ENCODE peak calls at places on chromosomes 4 and X, in ten cellular contexts. C is CD8-positive, alpha-beta T cell; Y is uterus; K is NT2/D1; B is mesendoderm; E is upper lobe of left lung; R is tibial nerve; N is GM23338; I is left lung; O is MM.1S. Z is an unnamed sample. For H3K4me1, the result is how much of the 10 kb centered on the place peaks cover.

GRCh38 chr4:89509708-89510269 is 202.2 kb upstream of the GPRIN3 start:
- DNase-seq in R (no peak), B (no peak), E (no peak), N (no peak), K (no peak), O (peak), Y (no peak), I (no peak), C (no peak), Z (no peak)

GRCh38 chrX:75547783-75548182 is 24.9 kb upstream of the ZDHHC15 start:
- DNase-seq in N (no peak), C (no peak), B (no peak), K (no peak), R (peak), Y (no peak), O (no peak), E (peak), I (no peak), Z (no peak)

GRCh38 chrX:115393271-115393670 is 103.8 kb downstream of the LUZP4 start:
- DNase-seq in C (no peak), O (no peak), I (no peak), E (no peak), K (no peak), B (no peak), Y (no peak), N (peak), R (no peak), Z (no peak)

GRCh38 chr4:109729563-109730293 is at the start of gene PLA2G12A:
- DNase-seq in C (peak), O (peak), K (peak), Y (peak), E (peak), B (peak), R (peak), N (peak), I (peak), Z (peak)

GRCh38 chr4:97252615-97253154 is 890.6 kb downstream of the STPG2 start:
- DNase-seq in K (no peak), N (no peak), I (no peak), R (no peak), O (no peak), B (no peak), E (no peak), Y (no peak), C (no peak), Z (no peak)

GRCh38 chr4:3669553-3669949 is 96.6 kb upstream of the ADRA2C start:
- DNase-seq in E (no peak), I (peak), K (no peak), C (no peak), Y (no peak), N (no peak), B (no peak), O (no peak), R (no peak), Z (no peak)

GRCh38 chr4:156971623-156972369 is at the start of gene PDGFC:
- DNase-seq in O (peak), I (peak), N (peak), R (peak), C (no peak), Y (peak), K (no peak), B (peak), E (peak), Z (peak)

GRCh38 chr4:36285784-36286480 is 4.5 kb downstream of the DTHD1 start:
- DNase-seq in O (peak), E (no peak), I (no peak), Y (no peak), R (no peak), K (no peak), B (no peak), N (no peak), C (peak), Z (no peak)

GRCh38 chr4:177441061-177441802 is 1.0 kb downstream of the AGA start:
- DNase-seq in K (no peak), O (peak), R (no peak), C (no peak), N (peak), B (peak), E (peak), I (no peak), Y (no peak), Z (no peak)

GRCh38 chrX:131735127-131735526 is 191.3 kb downstream of the OR13H1 start:
- DNase-seq in E (no peak), N (no peak), Y (no peak), B (no peak), I (no peak), R (no peak), C (no peak), K (no peak), O (peak), Z (no peak)

GRCh38 chrX:136608295-136608933 is 39.5 kb upstream of the CD40LG start:
- DNase-seq in B (peak), E (peak), K (peak), O (peak), N (peak), Y (no peak), I (no peak), C (peak), R (peak), Z (peak)

GRCh38 chr4:3469386-3470243 is 6.5 kb downstream of the DOK7 start:
- DNase-seq in N (no peak), Y (no peak), E (no peak), K (no peak), I (peak), B (no peak), O (no peak), C (no peak), R (no peak), Z (no peak)

GRCh38 chrX:153469811-153470410 is 465 bp downstream of the HAUS7 start:
- DNase-seq in K (no peak), E (peak), I (no peak), Y (no peak), N (peak), O (peak), C (no peak), R (no peak), B (peak), Z (no peak)

GRCh38 chr4:151489462-151490203 is 80.7 kb downstream of the FHIP1A start:
- DNase-seq in C (no peak), B (peak), Y (no peak), I (no peak), R (no peak), K (peak), N (peak), E (peak), O (no peak), Z (peak)

GRCh38 chrX:49761481-49761880 is 65.7 kb upstream of the PAGE1 start:
- DNase-seq in R (no peak), Y (no peak), E (no peak), N (peak), K (peak), I (no peak), B (peak), O (peak), C (no peak), Z (no peak)

GRCh38 chr4:53346920-53347852 is 18.7 kb downstream of the SCFD2 start:
- DNase-seq in C (no peak), K (no peak), E (no peak), N (no peak), Y (no peak), R (no peak), O (no peak), B (no peak), I (no peak), Z (no peak)

GRCh38 chr4:126530996-126531585 is 1101.7 kb upstream of the INTU start:
- DNase-seq in O (peak), B (no peak), C (no peak), I (no peak), E (no peak), R (no peak), N (no peak), Y (no peak), K (no peak), Z (no peak)

GRCh38 chr4:84750260-84750955 is 167.5 kb downstream of the CDS1 start:
- DNase-seq in C (no peak), I (no peak), N (peak), Y (no peak), O (peak), B (peak), R (no peak), E (no peak), K (peak), Z (no peak)

GRCh38 chr4:3293410-3294391 is 880 bp downstream of the RGS12 start:
- DNase-seq in R (no peak), K (no peak), Y (no peak), E (no peak), O (no peak), B (peak), N (no peak), I (peak), C (no peak), Z (no peak)

GRCh38 chr4:147855670-147856069 is 123.8 kb downstream of the ARHGAP10 start:
- DNase-seq in N (no peak), R (no peak), I (no peak), K (no peak), Y (no peak), B (no peak), E (no peak), C (no peak), O (no peak), Z (no peak)

GRCh38 chrX:2793752-2794151 is 35.0 kb upstream of the GYG2 start:
- DNase-seq in R (no peak), O (no peak), I (no peak), Y (no peak), C (no peak), E (no peak), N (no peak), K (no peak), B (no peak), Z (no peak)

GRCh38 chr4:82688091-82688815 is 110.3 kb downstream of the SCD5 start:
- DNase-seq in B (peak), E (no peak), O (no peak), Y (no peak), N (no peak), K (no peak), I (no peak), C (no peak), R (no peak), Z (no peak)

GRCh38 chr4:61853041-61853440 is 652.9 kb downstream of the ADGRL3 start:
- DNase-seq in Y (no peak), B (peak), C (no peak), N (peak), O (no peak), R (no peak), I (no peak), K (no peak), E (no peak), Z (peak)

GRCh38 chr4:156751486-156751885 is 220.1 kb downstream of the PDGFC start:
- DNase-seq in Y (no peak), B (no peak), R (no peak), N (no peak), C (no peak), K (no peak), I (no peak), O (peak), E (no peak), Z (no peak)

GRCh38 chr4:41137879-41138278 is 76.5 kb downstream of the APBB2 start:
- DNase-seq in B (no peak), E (peak), N (no peak), I (no peak), Y (no peak), R (no peak), K (no peak), O (no peak), C (no peak), Z (no peak)

GRCh38 chr4:41142356-41142755 is 72.0 kb downstream of the APBB2 start:
- DNase-seq in C (no peak), K (no peak), O (no peak), R (no peak), Y (no peak), B (no peak), E (no peak), N (no peak), I (no peak), Z (no peak)

GRCh38 chr4:41142946-41143720 is 71.2 kb downstream of the APBB2 start:
- DNase-seq in I (no peak), N (no peak), C (no peak), B (no peak), K (no peak), Y (peak), R (peak), O (no peak), E (peak), Z (no peak)

GRCh38 chr4:41141910-41142309 is 72.4 kb downstream of the APBB2 start:
- DNase-seq in E (no peak), K (no peak), R (no peak), B (no peak), C (no peak), O (no peak), N (no peak), I (no peak), Y (no peak), Z (no peak)

GRCh38 chr4:41140410-41140809 is 73.9 kb downstream of the APBB2 start:
- DNase-seq in R (no peak), I (no peak), O (no peak), N (no peak), C (no peak), K (no peak), E (no peak), Y (no peak), B (peak), Z (no peak)
- H3K4me1 ChIP-seq in R (under half), I (under half), O (under half), N (under half), C (under half), K (under half), E (under half), Y (under half), B (under half), Z (under half)

DNA sequence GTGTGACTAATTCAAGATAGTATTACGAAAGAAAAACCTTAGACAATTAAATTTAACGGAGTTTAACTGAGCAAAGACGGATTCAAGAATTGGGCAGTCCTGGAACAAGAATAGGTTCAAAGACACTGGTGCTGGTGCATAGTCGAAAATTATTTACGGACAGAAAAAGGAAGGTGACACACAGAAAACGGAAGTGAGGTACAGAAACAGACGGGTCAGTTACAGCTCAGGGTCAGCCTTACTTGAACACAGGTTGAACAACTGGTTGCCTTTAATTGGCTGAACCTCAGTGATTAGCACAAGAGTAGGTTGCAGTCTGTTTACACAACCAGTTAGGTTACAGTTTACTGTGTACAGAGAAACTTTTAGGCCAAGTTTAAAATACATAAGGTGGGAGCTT is 31.5 kb downstream of the KLHL8 start:
- DNase-seq in R (no peak), N (no peak), B (no peak), Y (no peak), I (no peak), E (no peak), C (no peak), O (no peak), K (no peak), Z (no peak)
- H3K4me3 ChIP-seq in R (no peak), N (no peak), B (no peak), Y (no peak), I (no peak), E (no peak), C (no peak), O (no peak), K (no peak), Z (no peak)

DNA sequence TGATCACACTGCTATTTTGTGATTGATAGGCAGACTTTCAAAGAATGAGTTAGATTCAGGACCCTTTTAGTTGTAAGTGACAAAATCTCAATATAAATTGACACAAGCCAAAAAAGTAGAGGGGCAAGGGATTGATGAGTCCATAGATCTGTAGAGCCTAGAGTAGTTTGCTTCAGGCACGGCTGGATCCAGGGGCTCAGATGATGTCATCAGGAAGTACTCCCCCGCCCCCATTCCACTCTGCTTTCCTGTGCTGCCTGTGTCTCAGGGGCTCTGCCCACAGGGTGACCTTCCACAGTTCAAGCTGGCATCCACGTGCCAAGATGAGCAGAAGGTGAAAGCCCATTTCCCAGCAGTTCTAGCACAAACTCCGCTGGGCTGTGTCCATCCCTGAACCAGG is 13.6 kb downstream of the WFS1 start:
- DNase-seq in E (no peak), I (peak), Y (no peak), N (no peak), B (no peak), C (no peak), R (no peak), O (no peak), K (no peak), Z (no peak)
- H3K4me1 ChIP-seq in E (under half), I (under half), Y (under half), N (under half), B (under half), C (under half), R (under half), O (under half), K (under half), Z (under half)

DNA sequence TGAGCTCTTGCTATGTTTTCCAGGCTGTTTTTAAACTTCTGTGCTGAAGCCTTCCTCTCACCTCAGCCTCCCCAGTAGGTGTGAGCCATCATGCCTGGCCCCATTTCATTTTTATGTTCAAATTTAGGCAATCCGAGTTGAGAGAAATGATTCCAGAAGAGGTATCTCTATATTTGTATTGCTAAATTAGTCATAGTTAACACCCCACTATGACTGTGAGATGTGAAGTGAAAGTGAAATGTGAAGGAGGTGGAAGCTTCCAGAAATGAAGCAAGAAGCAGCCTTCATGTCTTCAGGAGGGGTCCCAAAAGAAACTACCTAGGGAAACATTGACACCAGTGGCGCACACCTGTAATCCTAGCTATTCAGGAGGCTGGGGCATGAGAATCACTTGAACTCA is 17.7 kb downstream of the APELA start:
- DNase-seq in C (no peak), Y (no peak), B (no peak), O (no peak), N (no peak), E (no peak), I (no peak), R (no peak), K (no peak), Z (no peak)
- H3K4me3 ChIP-seq in C (no peak), Y (no peak), B (no peak), O (no peak), N (no peak), E (no peak), I (no peak), R (no peak), K (no peak), Z (no peak)

GRCh38 chr4:86972997-86973396 is 38.2 kb downstream of the AFF1 start:
- DNase-seq in B (peak), C (no peak), Y (no peak), R (no peak), K (no peak), I (no peak), E (peak), N (peak), O (no peak), Z (no peak)

GRCh38 chr4:86973668-86974067 is 38.9 kb downstream of the AFF1 start:
- DNase-seq in E (no peak), N (no peak), O (no peak), Y (no peak), R (no peak), C (no peak), B (no peak), K (no peak), I (no peak), Z (no peak)

GRCh38 chr4:86975927-86976326 is 41.1 kb downstream of the AFF1 start:
- DNase-seq in I (no peak), B (no peak), N (no peak), C (no peak), R (no peak), Y (no peak), E (no peak), O (no peak), K (no peak), Z (no peak)

GRCh38 chr4:86976801-86977485 is 42.1 kb downstream of the AFF1 start:
- DNase-seq in O (no peak), K (no peak), B (no peak), C (no peak), N (no peak), E (no peak), Y (no peak), I (no peak), R (no peak), Z (no peak)

GRCh38 chr4:86974481-86975050 is 39.8 kb downstream of the AFF1 start:
- DNase-seq in Y (no peak), R (no peak), E (no peak), O (no peak), C (no peak), K (no peak), B (no peak), I (no peak), N (no peak), Z (no peak)
- H3K4me1 ChIP-seq in Y (under half), R (under half), E (under half), O (under half), C (under half), K (under half), B (under half), I (under half), N (under half), Z (under half)

GRCh38 chr4:43776371-43776770 is 672.2 kb downstream of the KCTD8 start:
- DNase-seq in N (peak), Y (no peak), C (no peak), B (no peak), O (peak), K (no peak), E (no peak), R (no peak), I (no peak), Z (no peak)
- H3K4me3 ChIP-seq in N (no peak), Y (no peak), C (no peak), B (no peak), O (no peak), K (no peak), E (no peak), R (no peak), I (no peak), Z (no peak)

DNA sequence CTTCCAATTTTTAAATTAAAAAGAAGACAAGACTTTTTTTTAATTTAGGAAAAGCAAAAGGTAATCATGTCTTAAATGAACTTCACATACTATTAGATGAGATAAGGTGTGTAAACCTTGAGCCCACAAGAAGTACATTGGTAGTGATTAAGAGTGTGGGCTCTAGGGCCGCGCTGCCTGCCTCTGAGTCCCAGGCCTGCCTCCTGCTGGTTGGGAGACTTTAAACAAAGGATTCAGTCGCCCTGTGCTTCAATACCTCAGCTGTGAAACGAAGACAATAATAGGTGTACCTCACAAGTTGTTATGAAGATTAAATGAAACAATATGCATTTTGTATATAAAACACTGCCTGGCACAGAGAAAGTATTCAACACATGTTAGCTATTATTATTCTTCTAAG is 95.9 kb upstream of the MYOZ2 start:
- DNase-seq in B (peak), I (no peak), R (no peak), C (no peak), K (no peak), Y (no peak), N (peak), E (no peak), O (no peak), Z (no peak)
- H3K4me1 ChIP-seq in B (under half), I (under half), R (under half), C (under half), K (under half), Y (under half), N (half or more), E (under half), O (under half), Z (under half)

DNA sequence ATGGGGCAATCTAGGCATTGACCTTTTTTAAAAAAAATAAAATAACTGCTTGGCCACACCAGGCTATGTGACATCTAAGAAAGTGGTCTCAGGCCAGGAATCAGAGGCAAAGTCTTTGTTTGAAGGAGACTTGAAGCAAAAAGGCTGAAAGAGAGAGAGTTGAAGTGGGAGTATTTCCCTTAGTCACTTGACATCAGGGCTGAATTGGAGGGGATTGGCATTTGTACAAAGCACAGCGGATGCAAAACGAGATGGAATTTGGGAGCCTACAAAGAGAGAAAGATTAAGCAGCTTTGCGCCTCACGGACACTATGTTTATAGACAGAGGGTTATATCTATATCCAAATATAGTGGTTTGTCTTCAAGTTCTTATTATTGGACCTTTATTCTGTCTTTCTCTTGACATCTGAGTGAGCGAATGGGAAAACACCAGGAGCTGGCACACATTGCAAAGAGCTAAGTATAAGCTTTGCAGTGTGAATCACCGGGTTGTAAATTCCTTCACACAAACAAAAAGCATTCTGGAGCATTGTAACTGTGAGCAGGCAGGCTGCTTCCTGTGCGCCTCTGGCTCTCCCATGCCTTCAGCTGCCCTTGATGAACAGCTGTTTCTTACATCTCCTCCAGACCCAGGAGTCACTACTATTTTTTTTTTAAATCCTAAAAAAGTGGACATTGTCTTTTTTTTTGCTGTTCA is 500.2 kb downstream of the STIM2 start:
- DNase-seq in B (peak), O (no peak), N (peak), I (no peak), Y (no peak), R (no peak), K (peak), C (no peak), E (no peak), Z (no peak)
- H3K4me3 ChIP-seq in B (no peak), O (no peak), N (no peak), I (no peak), Y (no peak), R (no peak), K (no peak), C (no peak), E (no peak), Z (no peak)

Z was measured in iPS DF 6.9.